ENCODE peak calls at places on chromosomes 13 and 19, in six cellular contexts. B is neural crest cell; M is glutamatergic neuron; A is activated CD8-positive, alpha-beta T cell treated with anti-CD3 and anti-CD28 coated beads for 36 hours; H is mesothelial cell of epicardium; Q is thyroid gland. K is an unnamed sample.
A peak's percentile ranks its signal among the peaks of the same experiment; 100 is the strongest.

GRCh38 chr19:42074513-42075363 is 1.2 kb upstream of the ZNF574 start:
- DNase-seq in A (peak; percentile 25), B (no peak), H (no peak), M (no peak), Q (peak; percentile 23), K (no peak)

GRCh38 chr13:93789058-93789457 is 562.5 kb downstream of the GPC6 start:
- DNase-seq in M (no peak), Q (no peak), A (no peak), B (no peak), H (no peak), K (no peak)

GRCh38 chr13:101258071-101258470 is 158.2 kb downstream of the NALCN start:
- DNase-seq in H (no peak), A (peak; percentile 87), B (no peak), Q (no peak), M (peak; percentile 51), K (no peak)

GRCh38 chr19:50478901-50479715 is 2.5 kb upstream of the GARIN5A start:
- DNase-seq in M (peak; percentile 67), H (no peak), A (peak; percentile 32), B (no peak), Q (no peak), K (no peak)

GRCh38 chr13:103812966-103813365 is 746.7 kb upstream of the SLC10A2 start:
- DNase-seq in A (no peak), B (no peak), H (no peak), M (no peak), Q (no peak), K (no peak)

GRCh38 chr19:17402982-17403855 is 2.2 kb downstream of the BST2 start:
- DNase-seq in B (peak; percentile 57), A (peak; percentile 61), H (peak; percentile 56), Q (no peak), M (peak; percentile 62), K (no peak)

GRCh38 chr13:42656136-42656535 is 82.2 kb downstream of the TNFSF11 start:
- DNase-seq in M (no peak), H (no peak), Q (no peak), B (no peak), A (no peak), K (no peak)

GRCh38 chr19:36573948-36574726 is 1.0 kb upstream of the ZNF529 start:
- DNase-seq in A (no peak), Q (peak; percentile 25), M (no peak), H (no peak), B (no peak), K (no peak)

GRCh38 chr19:35890113-35890650 is 10.2 kb downstream of the NFKBID start:
- DNase-seq in M (no peak), B (no peak), Q (no peak), A (no peak), H (no peak), K (no peak)

GRCh38 chr13:57408312-57408711 is 223.2 kb upstream of the PCDH17 start:
- DNase-seq in M (no peak), A (no peak), H (no peak), B (no peak), Q (no peak), K (no peak)

GRCh38 chr19:58558623-58559274 is 338 bp upstream of the UBE2M start:
- DNase-seq in B (peak; percentile 100), M (peak; percentile 100), A (peak; percentile 100), H (peak; percentile 100), Q (peak; percentile 99), K (peak; percentile 99)

GRCh38 chr13:36819064-36819810 is at the start of gene RFXAP:
- DNase-seq in M (peak; percentile 96), H (peak; percentile 95), B (peak; percentile 90), Q (peak; percentile 89), A (peak; percentile 92), K (peak; percentile 97)
- TF ChIP-seq CTCF in M (no peak), H (no peak), B (no peak), Q (peak; percentile 26), A (no peak), K (no peak)

DNA sequence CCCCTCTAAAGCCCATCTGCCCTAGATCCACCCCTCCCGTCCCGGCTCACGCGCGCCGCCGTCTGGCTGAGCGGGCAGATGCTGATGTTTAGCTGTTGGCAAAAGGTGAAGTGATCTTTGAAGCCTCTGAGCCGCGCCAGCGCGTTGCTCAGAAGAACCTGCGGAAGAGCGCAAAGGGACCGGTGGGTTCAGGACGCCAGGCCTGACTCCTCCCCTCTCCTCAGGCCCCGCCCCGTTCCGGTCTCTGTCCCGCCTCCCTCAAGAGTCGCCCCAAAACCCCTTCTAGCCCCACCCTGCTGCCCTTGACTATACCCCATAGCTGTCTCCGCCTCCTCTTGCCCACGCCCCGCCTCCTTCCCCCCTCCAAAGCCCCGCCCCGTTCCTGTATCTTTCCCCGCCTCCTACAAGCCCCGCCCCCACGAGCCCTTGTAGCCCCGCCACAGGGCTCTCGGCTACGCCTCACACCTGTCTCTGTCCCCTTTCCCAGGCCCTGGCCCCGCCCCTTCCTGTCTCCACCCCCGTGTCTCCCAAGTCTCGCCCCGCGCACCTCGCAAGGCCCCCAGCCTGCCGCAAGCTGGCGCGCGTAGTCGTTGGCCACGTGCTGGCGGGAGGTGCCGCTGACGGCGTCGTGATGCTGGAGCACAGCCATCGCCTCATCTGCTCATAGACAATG is 9.5 kb downstream of the MAN2B1 start:
- DNase-seq in H (no peak), Q (no peak), A (peak; percentile 69), M (no peak), B (no peak), K (no peak)
- TF ChIP-seq CTCF in H (no peak), Q (no peak), A (no peak), M (no peak), B (no peak), K (no peak)

DNA sequence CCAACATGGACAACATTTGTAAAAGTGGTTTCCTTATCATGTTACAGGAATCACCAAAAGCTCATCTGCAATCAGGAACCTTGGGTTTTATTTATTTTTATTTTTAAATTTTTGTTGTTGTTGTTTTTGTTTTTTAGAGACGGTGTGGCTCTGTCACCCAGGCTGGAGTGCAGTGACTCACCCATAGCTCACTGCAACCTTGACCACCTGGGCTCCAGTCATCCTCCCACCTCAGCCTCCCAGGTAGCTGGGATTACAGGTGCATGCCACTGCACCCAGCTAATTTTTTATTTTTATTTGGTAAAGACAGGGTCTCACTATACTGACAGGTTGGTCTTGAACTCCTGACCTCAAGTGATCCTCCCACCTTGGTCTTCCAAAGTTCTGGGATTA is 13.6 kb upstream of the SERP2 start:
- DNase-seq in B (no peak), Q (no peak), A (no peak), M (no peak), H (no peak), K (no peak)
- TF ChIP-seq CTCF in B (no peak), Q (no peak), A (no peak), M (no peak), H (no peak), K (no peak)

GRCh38 chr13:45683701-45684100 is 18.4 kb upstream of the CBY2 start:
- DNase-seq in Q (no peak), M (no peak), A (no peak), B (no peak), H (no peak), K (no peak)
- TF ChIP-seq CTCF in Q (no peak), M (no peak), A (no peak), B (peak; percentile 32), H (no peak), K (peak; percentile 18)

K was measured in progenitor cell of endocrine pancreas.